ENCODE peak calls at places on chromosomes 12 and 14, in five cellular contexts. N is mesendoderm, Y is hippocampal formation, V is ureter, K is A549. E is an unnamed sample.

GRCh38 chr14:31059152-31059924 is 33.2 kb upstream of the STRN3 start:
- DNase-seq in V (peak), N (peak), Y (no peak), K (peak), E (no peak)

GRCh38 chr12:51818567-51819300 is 29.8 kb downstream of the FIGNL2 start:
- DNase-seq in N (no peak), V (no peak), K (no peak), Y (no peak), E (no peak)

GRCh38 chr12:88579572-88579940 is 715 bp downstream of the KITLG start:
- DNase-seq in V (peak), K (peak), N (peak), Y (peak), E (no peak)

GRCh38 chr12:50547742-50548141 is 43.0 kb downstream of the DIP2B start:
- DNase-seq in Y (no peak), K (no peak), N (no peak), V (no peak), E (no peak)

GRCh38 chr14:101412741-101413140 is 148.6 kb upstream of the DIO3 start:
- DNase-seq in N (no peak), K (peak), Y (no peak), V (no peak), E (no peak)

GRCh38 chr14:96824283-96824682 is 27.1 kb downstream of the VRK1 start:
- DNase-seq in Y (no peak), N (no peak), V (no peak), K (no peak), E (no peak)

GRCh38 chr12:62472472-62472871 is 5.8 kb downstream of the MON2 start:
- DNase-seq in K (no peak), N (peak), V (no peak), Y (no peak), E (no peak)

GRCh38 chr12:103205906-103206305 is 248.4 kb downstream of the ASCL1 start:
- DNase-seq in V (no peak), N (no peak), Y (no peak), K (no peak), E (no peak)

GRCh38 chr12:8145754-8146415 is 10.9 kb upstream of the ZNF705A start:
- DNase-seq in V (peak), N (peak), K (no peak), Y (peak), E (no peak)

GRCh38 chr14:106694638-106695393 is 1168.4 kb downstream of the TMEM121 start:
- DNase-seq in N (no peak), V (no peak), K (peak), Y (no peak), E (peak)

E was measured in effector memory CD4-positive, alpha-beta T cell.